ENCODE peak calls at places on chromosomes 13 and 19, in four cellular contexts. One of them, this sample, is unnamed.

GRCh38 chr13:75372517-75372916 is 109.5 kb downstream of the TBC1D4 start:
- DNase-seq in endodermal cell: no peak
- DNase-seq in brain microvascular endothelial cell: peak
- DNase-seq in pancreas: no peak
- DNase-seq in this sample: no peak

GRCh38 chr19:15200575-15201364 is at the start of gene NOTCH3:
- DNase-seq in pancreas: no peak
- DNase-seq in brain microvascular endothelial cell: no peak
- DNase-seq in endodermal cell: peak
- DNase-seq in this sample: no peak

GRCh38 chr19:50459067-50459456 is 17.2 kb upstream of the EMC10 start:
- DNase-seq in brain microvascular endothelial cell: no peak
- DNase-seq in endodermal cell: no peak
- DNase-seq in pancreas: no peak
- DNase-seq in this sample: no peak

GRCh38 chr19:7293795-7294570 is at the start of gene INSR:
- DNase-seq in pancreas: peak
- DNase-seq in endodermal cell: peak
- DNase-seq in brain microvascular endothelial cell: peak
- DNase-seq in this sample: peak

GRCh38 chr13:112969692-112970338 is 801 bp downstream of the MCF2L start:
- DNase-seq in pancreas: no peak
- DNase-seq in brain microvascular endothelial cell: no peak
- DNase-seq in endodermal cell: no peak
- DNase-seq in this sample: no peak

GRCh38 chr19:55495646-55496349 is 7.6 kb downstream of the SSC5D start:
- DNase-seq in pancreas: no peak
- DNase-seq in endodermal cell: peak
- DNase-seq in brain microvascular endothelial cell: no peak
- DNase-seq in this sample: no peak

GRCh38 chr19:7971553-7972520 is 28.4 kb upstream of the TIMM44 start:
- DNase-seq in pancreas: no peak
- DNase-seq in endodermal cell: no peak
- DNase-seq in brain microvascular endothelial cell: no peak
- DNase-seq in this sample: no peak

GRCh38 chr13:74111901-74112824 is 22.0 kb downstream of the KLF12 start:
- DNase-seq in brain microvascular endothelial cell: no peak
- DNase-seq in pancreas: no peak
- DNase-seq in endodermal cell: no peak
- DNase-seq in this sample: no peak

GRCh38 chr13:41052441-41052840 is 8.9 kb upstream of the WBP4 start:
- DNase-seq in brain microvascular endothelial cell: no peak
- DNase-seq in endodermal cell: no peak
- DNase-seq in pancreas: no peak
- DNase-seq in this sample: no peak

GRCh38 chr13:40057228-40057627 is 401.8 kb downstream of the COG6 start:
- DNase-seq in brain microvascular endothelial cell: no peak
- DNase-seq in endodermal cell: no peak
- DNase-seq in pancreas: no peak
- DNase-seq in this sample: no peak

GRCh38 chr13:41458939-41459753 is 1.8 kb downstream of the RGCC start:
- DNase-seq in pancreas: no peak
- DNase-seq in brain microvascular endothelial cell: peak
- DNase-seq in endodermal cell: peak
- DNase-seq in this sample: peak

GRCh38 chr13:21104199-21105019 is 43.0 kb upstream of the LATS2 start:
- DNase-seq in pancreas: no peak
- DNase-seq in brain microvascular endothelial cell: no peak
- DNase-seq in endodermal cell: no peak
- DNase-seq in this sample: no peak

GRCh38 chr19:50046649-50047503 is 21.1 kb downstream of the ZNF473 start:
- DNase-seq in endodermal cell: peak
- DNase-seq in brain microvascular endothelial cell: peak
- DNase-seq in pancreas: peak
- DNase-seq in this sample: no peak

GRCh38 chr13:111213964-111214726 is 99.0 kb downstream of the ARHGEF7 start:
- DNase-seq in endodermal cell: no peak
- DNase-seq in brain microvascular endothelial cell: no peak
- DNase-seq in pancreas: no peak
- DNase-seq in this sample: no peak

GRCh38 chr19:12885749-12886706 is 973 bp downstream of the KLF1 start:
- DNase-seq in endodermal cell: peak
- DNase-seq in brain microvascular endothelial cell: no peak
- DNase-seq in pancreas: no peak
- DNase-seq in this sample: no peak

GRCh38 chr13:39119422-39119821 is 81.2 kb downstream of the NHLRC3 start:
- DNase-seq in endodermal cell: peak
- DNase-seq in pancreas: no peak
- DNase-seq in brain microvascular endothelial cell: no peak
- DNase-seq in this sample: no peak

GRCh38 chr19:5484398-5485285 is 29.4 kb downstream of the ZNRF4 start:
- DNase-seq in pancreas: peak
- DNase-seq in brain microvascular endothelial cell: no peak
- DNase-seq in endodermal cell: peak
- DNase-seq in this sample: no peak

GRCh38 chr13:78601124-78601885 is 2.0 kb downstream of the POU4F1 start:
- DNase-seq in endodermal cell: peak
- DNase-seq in pancreas: no peak
- DNase-seq in brain microvascular endothelial cell: no peak
- DNase-seq in this sample: no peak

GRCh38 chr13:104315606-104316005 is 1249.4 kb upstream of the SLC10A2 start:
- DNase-seq in brain microvascular endothelial cell: peak
- DNase-seq in pancreas: no peak
- DNase-seq in endodermal cell: no peak
- DNase-seq in this sample: no peak

GRCh38 chr19:13633522-13633922 is 127.2 kb upstream of the CACNA1A start:
- DNase-seq in endodermal cell: no peak
- DNase-seq in pancreas: no peak
- DNase-seq in brain microvascular endothelial cell: no peak
- DNase-seq in this sample: no peak

GRCh38 chr19:51274371-51274770 is 23.5 kb downstream of the SIGLECL1 start:
- DNase-seq in brain microvascular endothelial cell: no peak
- DNase-seq in endodermal cell: no peak
- DNase-seq in pancreas: no peak
- DNase-seq in this sample: no peak

GRCh38 chr13:80011448-80012212 is 329.3 kb downstream of the SPRY2 start:
- DNase-seq in endodermal cell: no peak
- DNase-seq in pancreas: no peak
- DNase-seq in brain microvascular endothelial cell: no peak
- DNase-seq in this sample: no peak

GRCh38 chr19:3075605-3076431 is 13.5 kb upstream of the TLE5 start:
- DNase-seq in endodermal cell: peak
- DNase-seq in brain microvascular endothelial cell: no peak
- DNase-seq in pancreas: peak
- DNase-seq in this sample: no peak

GRCh38 chr19:18557474-18558201 is at the start of gene KXD1:
- DNase-seq in pancreas: peak
- DNase-seq in brain microvascular endothelial cell: peak
- DNase-seq in endodermal cell: peak
- DNase-seq in this sample: peak

GRCh38 chr13:29958476-29958875 is 108.1 kb upstream of the UBL3 start:
- DNase-seq in brain microvascular endothelial cell: no peak
- DNase-seq in endodermal cell: no peak
- DNase-seq in pancreas: no peak
- DNase-seq in this sample: no peak

GRCh38 chr19:18438331-18439024 is 545 bp upstream of the ISYNA1 start:
- DNase-seq in endodermal cell: peak
- DNase-seq in brain microvascular endothelial cell: peak
- DNase-seq in pancreas: peak
- DNase-seq in this sample: no peak

GRCh38 chr19:2766594-2767372 is 16.3 kb downstream of the SGTA start:
- DNase-seq in brain microvascular endothelial cell: no peak
- DNase-seq in endodermal cell: no peak
- DNase-seq in pancreas: no peak
- DNase-seq in this sample: no peak

GRCh38 chr19:4310247-4311121 is 6.1 kb downstream of the FSD1 start:
- DNase-seq in brain microvascular endothelial cell: no peak
- DNase-seq in endodermal cell: peak
- DNase-seq in pancreas: no peak
- DNase-seq in this sample: no peak

GRCh38 chr13:19633340-19634128 is at the start of gene MPHOSPH8:
- DNase-seq in endodermal cell: peak
- DNase-seq in brain microvascular endothelial cell: peak
- DNase-seq in pancreas: peak
- DNase-seq in this sample: peak

GRCh38 chr13:68810660-68811059 is 1297.0 kb upstream of the ATXN8OS start:
- DNase-seq in pancreas: no peak
- DNase-seq in endodermal cell: no peak
- DNase-seq in brain microvascular endothelial cell: no peak
- DNase-seq in this sample: no peak
- TF ChIP-seq CTCF in pancreas: no peak
- TF ChIP-seq CTCF in endodermal cell: peak
- TF ChIP-seq CTCF in brain microvascular endothelial cell: no peak
- TF ChIP-seq CTCF in this sample: no peak

GRCh38 chr19:47470447-47471195 is 1.1 kb downstream of the SLC8A2 start:
- DNase-seq in brain microvascular endothelial cell: no peak
- DNase-seq in pancreas: no peak
- DNase-seq in endodermal cell: no peak
- DNase-seq in this sample: no peak
- H3K4me3 ChIP-seq in brain microvascular endothelial cell: no peak
- H3K4me3 ChIP-seq in pancreas: no peak
- H3K4me3 ChIP-seq in endodermal cell: peak
- H3K4me3 ChIP-seq in this sample: no peak

DNA sequence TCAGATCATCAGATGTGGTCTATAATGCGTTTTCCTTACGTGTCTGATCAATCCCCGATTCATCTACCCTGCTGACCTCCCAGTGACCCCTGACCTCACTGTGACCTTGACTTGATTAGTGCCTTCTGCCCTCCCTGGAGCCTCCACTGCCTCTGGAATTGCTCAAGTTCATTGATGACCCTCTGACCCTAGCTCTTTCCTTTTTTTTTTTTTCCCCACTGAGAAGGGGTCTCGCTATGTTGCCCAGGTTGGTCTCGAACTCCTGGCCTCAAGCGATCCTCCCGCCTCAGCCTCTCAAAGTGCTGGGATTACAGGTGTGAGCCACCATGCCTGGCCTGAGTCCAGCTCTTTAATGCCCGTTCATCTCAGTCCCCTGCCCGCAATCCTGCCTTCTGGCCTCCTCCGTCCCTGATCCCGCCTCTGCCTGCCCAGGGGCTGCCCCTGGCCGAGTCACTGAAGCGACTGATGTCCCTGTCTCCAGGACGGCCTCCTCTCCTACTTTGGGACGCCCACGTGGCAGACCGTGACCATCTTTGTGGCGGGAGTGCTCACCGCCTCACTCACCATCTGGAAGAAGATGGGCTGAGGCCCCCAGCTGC is 4.0 kb upstream of the FTL start:
- DNase-seq in endodermal cell: no peak
- DNase-seq in pancreas: no peak
- DNase-seq in brain microvascular endothelial cell: no peak
- DNase-seq in this sample: no peak
- TF ChIP-seq CTCF in endodermal cell: no peak
- TF ChIP-seq CTCF in pancreas: no peak
- TF ChIP-seq CTCF in brain microvascular endothelial cell: no peak
- TF ChIP-seq CTCF in this sample: no peak

GRCh38 chr19:35942235-35942634 is 6.1 kb downstream of the LRFN3 start:
- DNase-seq in endodermal cell: no peak
- DNase-seq in brain microvascular endothelial cell: no peak
- DNase-seq in pancreas: no peak
- DNase-seq in this sample: no peak

GRCh38 chr19:35939307-35940077 is 3.3 kb downstream of the LRFN3 start:
- DNase-seq in brain microvascular endothelial cell: no peak
- DNase-seq in pancreas: no peak
- DNase-seq in endodermal cell: no peak
- DNase-seq in this sample: no peak

GRCh38 chr19:35940839-35941238 is 4.7 kb downstream of the LRFN3 start:
- DNase-seq in endodermal cell: no peak
- DNase-seq in brain microvascular endothelial cell: no peak
- DNase-seq in pancreas: no peak
- DNase-seq in this sample: no peak

GRCh38 chr19:35938282-35939224 is 2.4 kb downstream of the LRFN3 start:
- DNase-seq in endodermal cell: no peak
- DNase-seq in brain microvascular endothelial cell: no peak
- DNase-seq in pancreas: no peak
- DNase-seq in this sample: no peak

GRCh38 chr19:35940078-35940775 is 4.1 kb downstream of the LRFN3 start:
- DNase-seq in pancreas: no peak
- DNase-seq in brain microvascular endothelial cell: no peak
- DNase-seq in endodermal cell: no peak
- DNase-seq in this sample: no peak
- H3K4me3 ChIP-seq in pancreas: no peak
- H3K4me3 ChIP-seq in brain microvascular endothelial cell: no peak
- H3K4me3 ChIP-seq in endodermal cell: no peak
- H3K4me3 ChIP-seq in this sample: no peak

GRCh38 chr13:102571075-102571474 is 25.7 kb upstream of the TPP2 start:
- DNase-seq in brain microvascular endothelial cell: no peak
- DNase-seq in endodermal cell: peak
- DNase-seq in pancreas: no peak
- DNase-seq in this sample: no peak
- TF ChIP-seq CTCF in brain microvascular endothelial cell: peak
- TF ChIP-seq CTCF in endodermal cell: peak
- TF ChIP-seq CTCF in pancreas: no peak
- TF ChIP-seq CTCF in this sample: peak

GRCh38 chr19:20039203-20039723 is at the start of gene ZNF682:
- DNase-seq in brain microvascular endothelial cell: peak
- DNase-seq in endodermal cell: peak
- DNase-seq in pancreas: peak
- DNase-seq in this sample: peak

GRCh38 chr19:20035935-20036334 is 3.4 kb downstream of the ZNF682 start:
- DNase-seq in brain microvascular endothelial cell: no peak
- DNase-seq in endodermal cell: no peak
- DNase-seq in pancreas: no peak
- DNase-seq in this sample: no peak

DNA sequence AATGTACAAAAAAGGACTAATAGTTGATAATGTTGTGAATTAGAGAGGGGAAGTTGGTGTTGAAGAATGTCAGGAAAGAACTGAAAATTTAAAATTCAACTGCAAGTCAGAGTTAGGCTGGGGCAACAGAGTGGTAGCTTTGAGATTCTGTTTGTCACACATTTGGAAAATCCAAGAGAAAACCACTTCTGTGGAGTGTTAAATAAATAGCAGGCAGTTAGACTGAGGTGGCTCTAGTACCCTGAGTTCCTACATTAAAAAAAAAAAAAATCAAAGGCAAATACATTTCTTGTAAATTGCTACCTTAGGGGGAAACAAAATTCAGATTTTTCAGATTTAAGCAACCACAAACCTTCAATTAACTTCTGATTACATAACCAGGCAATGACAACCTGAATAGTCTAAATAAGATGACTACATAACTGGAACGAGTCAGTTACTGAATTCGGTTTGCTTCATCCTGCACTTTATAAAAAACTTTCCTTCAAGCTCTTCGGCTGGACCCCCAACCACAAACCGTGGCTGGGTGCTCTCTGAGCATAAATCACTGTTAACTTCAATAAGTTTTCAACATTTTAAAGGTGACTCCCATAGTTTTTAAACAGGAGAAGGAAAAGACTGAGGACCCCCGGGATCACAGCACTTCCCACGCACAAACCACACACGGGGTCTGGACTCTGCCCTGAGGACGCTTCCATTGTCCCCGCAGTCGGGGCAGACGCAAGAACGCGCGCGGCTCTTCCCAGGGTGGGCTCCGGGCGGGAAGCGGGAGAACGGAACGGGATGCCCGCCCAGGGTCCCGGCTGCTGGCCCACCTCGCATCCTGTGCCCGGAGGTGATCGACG is 725 bp downstream of the ZNF682 start:
- DNase-seq in pancreas: no peak
- DNase-seq in brain microvascular endothelial cell: no peak
- DNase-seq in endodermal cell: no peak
- DNase-seq in this sample: no peak
- H3K4me3 ChIP-seq in pancreas: peak
- H3K4me3 ChIP-seq in brain microvascular endothelial cell: peak
- H3K4me3 ChIP-seq in endodermal cell: peak
- H3K4me3 ChIP-seq in this sample: peak

GRCh38 chr13:50712882-50713281 is 130.6 kb downstream of the DLEU7 start:
- DNase-seq in endodermal cell: no peak
- DNase-seq in brain microvascular endothelial cell: no peak
- DNase-seq in pancreas: no peak
- DNase-seq in this sample: no peak
- TF ChIP-seq CTCF in endodermal cell: no peak
- TF ChIP-seq CTCF in brain microvascular endothelial cell: no peak
- TF ChIP-seq CTCF in pancreas: no peak
- TF ChIP-seq CTCF in this sample: no peak

This sample was measured in AG09309.